ENCODE peak calls at places on chromosomes 11 and 22, in four cellular contexts. One of them, this sample, is unnamed.
A peak's percentile ranks its signal among the peaks of the same experiment; 100 is the strongest.

GRCh38 chr11:4684631-4685285 is 12.9 kb downstream of the OR51E2 start:
- DNase-seq in HuH-7: no peak
- DNase-seq in A549: no peak
- DNase-seq in SK-N-SH: no peak
- DNase-seq in this sample: no peak

GRCh38 chr22:49807780-49808708 is 19.6 kb downstream of the BRD1 start:
- DNase-seq in SK-N-SH: no peak
- DNase-seq in HuH-7: no peak
- DNase-seq in A549: no peak
- DNase-seq in this sample: peak; percentile 45

GRCh38 chr22:45096256-45096907 is 67.3 kb upstream of the NUP50 start:
- DNase-seq in A549: peak; percentile 60
- DNase-seq in SK-N-SH: peak; percentile 87
- DNase-seq in HuH-7: peak; percentile 82
- DNase-seq in this sample: peak; percentile 92

GRCh38 chr22:33793464-33793863 is 126.8 kb downstream of the LARGE1 start:
- DNase-seq in HuH-7: no peak
- DNase-seq in A549: no peak
- DNase-seq in SK-N-SH: no peak
- DNase-seq in this sample: no peak

GRCh38 chr11:108364159-108364558 is 103.2 kb downstream of the C11orf65 start:
- DNase-seq in SK-N-SH: no peak
- DNase-seq in A549: no peak
- DNase-seq in HuH-7: no peak
- DNase-seq in this sample: no peak

GRCh38 chr11:112617089-112617407 is 344.2 kb upstream of the NCAM1 start:
- DNase-seq in A549: no peak
- DNase-seq in SK-N-SH: no peak
- DNase-seq in HuH-7: no peak
- DNase-seq in this sample: no peak

GRCh38 chr11:110425751-110426545 is 3.8 kb upstream of the FDX1 start:
- DNase-seq in A549: no peak
- DNase-seq in SK-N-SH: no peak
- DNase-seq in HuH-7: no peak
- DNase-seq in this sample: peak; percentile 87

GRCh38 chr11:86469491-86470388 is 95.1 kb downstream of the CCDC81 start:
- DNase-seq in A549: no peak
- DNase-seq in SK-N-SH: no peak
- DNase-seq in HuH-7: no peak
- DNase-seq in this sample: no peak

GRCh38 chr22:32020117-32020516 is 22.9 kb upstream of the SLC5A1 start:
- DNase-seq in A549: peak; percentile 22
- DNase-seq in HuH-7: no peak
- DNase-seq in SK-N-SH: no peak
- DNase-seq in this sample: no peak

GRCh38 chr11:122491486-122491885 is 164.0 kb upstream of the UBASH3B start:
- DNase-seq in A549: no peak
- DNase-seq in SK-N-SH: no peak
- DNase-seq in HuH-7: no peak
- DNase-seq in this sample: no peak

GRCh38 chr11:58576792-58577440 is 1.3 kb upstream of the LPXN start:
- DNase-seq in HuH-7: no peak
- DNase-seq in SK-N-SH: peak; percentile 5
- DNase-seq in A549: peak; percentile 23
- DNase-seq in this sample: no peak